ENCODE peak calls at places on chromosomes 3 and 15, in ten cellular contexts. O is NCI-H1694 treated with DMSO at 0.1 percent for 48 hours; S is GM23338; Z is fibroblast of lung; K is cerebellar cortex; J is CD4-positive, CD25-positive, alpha-beta regulatory T cell; W is KG1; T is left colon; B is mesothelial cell of epicardium; G is mucosa of gallbladder. P is an unnamed sample.

GRCh38 chr3:50264389-50264963 is 4.5 kb upstream of the SEMA3B start:
- DNase-seq in B (peak), T (peak), G (peak), W (no peak), Z (peak), O (no peak), J (no peak), K (peak), S (no peak), P (no peak)

GRCh38 chr15:92733934-92734521 is 78.5 kb upstream of the FAM174B start:
- DNase-seq in B (no peak), G (no peak), S (peak), J (no peak), Z (peak), T (peak), O (no peak), W (no peak), K (peak), P (no peak)

GRCh38 chr3:7684193-7684592 is 817.4 kb upstream of the LMCD1 start:
- DNase-seq in W (no peak), O (no peak), G (no peak), T (no peak), Z (no peak), J (no peak), K (no peak), S (no peak), B (no peak), P (no peak)

GRCh38 chr3:29764059-29764458 is 483.2 kb downstream of the RBMS3 start:
- DNase-seq in K (no peak), S (no peak), W (no peak), J (no peak), O (peak), T (no peak), B (no peak), G (no peak), Z (peak), P (no peak)

GRCh38 chr3:50121416-50122032 is 32.8 kb downstream of the RBM5 start:
- DNase-seq in W (peak), T (peak), G (peak), Z (peak), O (no peak), K (peak), B (peak), J (peak), S (peak), P (peak)

GRCh38 chr3:21839592-21839991 is 88.6 kb upstream of the ZNF385D start:
- DNase-seq in B (no peak), J (no peak), W (no peak), K (no peak), T (no peak), O (no peak), S (peak), Z (peak), G (no peak), P (no peak)

GRCh38 chr3:50122071-50122470 is 33.1 kb upstream of the SEMA3F start:
- DNase-seq in B (no peak), G (no peak), W (no peak), K (peak), O (no peak), Z (peak), T (no peak), S (no peak), J (no peak), P (no peak)

GRCh38 chr3:135056084-135056730 is 261.1 kb downstream of the EPHB1 start:
- DNase-seq in S (no peak), Z (no peak), B (no peak), T (no peak), G (no peak), K (no peak), J (no peak), O (no peak), W (no peak), P (no peak)

GRCh38 chr15:52331490-52332240 is 36.1 kb upstream of the MYO5C start:
- DNase-seq in G (peak), S (peak), J (peak), T (no peak), O (peak), Z (peak), B (no peak), W (peak), K (peak), P (peak)

GRCh38 chr3:185959609-185960517 is 22.0 kb upstream of the TRA2B start:
- DNase-seq in G (no peak), B (no peak), S (no peak), Z (peak), J (no peak), K (no peak), O (no peak), W (no peak), T (peak), P (no peak)

GRCh38 chr3:15805756-15806266 is 8.0 kb upstream of the ANKRD28 start:
- DNase-seq in W (no peak), J (no peak), Z (peak), K (no peak), O (no peak), G (no peak), T (no peak), B (no peak), S (no peak), P (no peak)

GRCh38 chr3:126389792-126390142 is 4.9 kb upstream of the CFAP100 start:
- DNase-seq in J (no peak), B (no peak), O (no peak), Z (no peak), K (no peak), G (no peak), T (no peak), S (no peak), W (no peak), P (no peak)

P was measured in naive B cell.